ENCODE peak calls at places on chromosomes 4 and X, in seven cellular contexts. One of them, this sample, is unnamed.

GRCh38 chrX:132114607-132115006 is 13.2 kb downstream of the FRMD7 start:
- DNase-seq in RWPE1: no peak
- DNase-seq in right lobe of liver: no peak
- DNase-seq in lower lobe of right lung: no peak
- DNase-seq in pancreas: no peak
- DNase-seq in tibial nerve: no peak
- DNase-seq in psoas muscle: no peak
- DNase-seq in this sample: no peak

GRCh38 chr4:185993328-185993973 is 75.5 kb upstream of the TLR3 start:
- DNase-seq in tibial nerve: no peak
- DNase-seq in right lobe of liver: no peak
- DNase-seq in psoas muscle: no peak
- DNase-seq in RWPE1: no peak
- DNase-seq in lower lobe of right lung: no peak
- DNase-seq in pancreas: no peak
- DNase-seq in this sample: no peak

GRCh38 chr4:138400528-138400927 is 158.4 kb upstream of the SLC7A11 start:
- DNase-seq in RWPE1: no peak
- DNase-seq in psoas muscle: no peak
- DNase-seq in pancreas: no peak
- DNase-seq in lower lobe of right lung: no peak
- DNase-seq in right lobe of liver: no peak
- DNase-seq in tibial nerve: no peak
- DNase-seq in this sample: no peak

GRCh38 chr4:61185288-61185687 is 14.8 kb upstream of the ADGRL3 start:
- DNase-seq in lower lobe of right lung: no peak
- DNase-seq in psoas muscle: no peak
- DNase-seq in tibial nerve: no peak
- DNase-seq in RWPE1: no peak
- DNase-seq in right lobe of liver: no peak
- DNase-seq in pancreas: no peak
- DNase-seq in this sample: no peak

GRCh38 chrX:56281789-56282188 is 49.6 kb downstream of the KLF8 start:
- DNase-seq in right lobe of liver: no peak
- DNase-seq in lower lobe of right lung: no peak
- DNase-seq in tibial nerve: no peak
- DNase-seq in RWPE1: no peak
- DNase-seq in pancreas: no peak
- DNase-seq in psoas muscle: no peak
- DNase-seq in this sample: peak

GRCh38 chrX:135484636-135485289 is 35.7 kb upstream of the INTS6L start:
- DNase-seq in tibial nerve: no peak
- DNase-seq in right lobe of liver: no peak
- DNase-seq in lower lobe of right lung: no peak
- DNase-seq in RWPE1: peak
- DNase-seq in psoas muscle: no peak
- DNase-seq in pancreas: no peak
- DNase-seq in this sample: peak

GRCh38 chr4:29002151-29002550 is 1718.0 kb upstream of the PCDH7 start:
- DNase-seq in tibial nerve: no peak
- DNase-seq in RWPE1: no peak
- DNase-seq in right lobe of liver: no peak
- DNase-seq in pancreas: no peak
- DNase-seq in lower lobe of right lung: no peak
- DNase-seq in psoas muscle: no peak
- DNase-seq in this sample: peak

GRCh38 chr4:1398686-1399507 is 7.3 kb downstream of the NKX1-1 start:
- DNase-seq in right lobe of liver: peak
- DNase-seq in psoas muscle: no peak
- DNase-seq in RWPE1: no peak
- DNase-seq in pancreas: peak
- DNase-seq in lower lobe of right lung: peak
- DNase-seq in tibial nerve: peak
- DNase-seq in this sample: no peak

GRCh38 chr4:41366911-41367517 is 110.3 kb downstream of the UCHL1 start:
- DNase-seq in pancreas: no peak
- DNase-seq in lower lobe of right lung: no peak
- DNase-seq in RWPE1: no peak
- DNase-seq in right lobe of liver: no peak
- DNase-seq in psoas muscle: no peak
- DNase-seq in tibial nerve: no peak
- DNase-seq in this sample: peak

GRCh38 chr4:188127157-188127874 is 11.9 kb upstream of the TRIML1 start:
- DNase-seq in tibial nerve: no peak
- DNase-seq in pancreas: no peak
- DNase-seq in RWPE1: peak
- DNase-seq in psoas muscle: no peak
- DNase-seq in lower lobe of right lung: no peak
- DNase-seq in right lobe of liver: no peak
- DNase-seq in this sample: peak

GRCh38 chr4:80129785-80130184 is 56.8 kb upstream of the ANTXR2 start:
- DNase-seq in psoas muscle: no peak
- DNase-seq in right lobe of liver: no peak
- DNase-seq in lower lobe of right lung: no peak
- DNase-seq in tibial nerve: no peak
- DNase-seq in RWPE1: no peak
- DNase-seq in pancreas: no peak
- DNase-seq in this sample: no peak
- H3K27ac ChIP-seq in psoas muscle: no peak
- H3K27ac ChIP-seq in right lobe of liver: no peak
- H3K27ac ChIP-seq in lower lobe of right lung: no peak
- H3K27ac ChIP-seq in tibial nerve: no peak
- H3K27ac ChIP-seq in RWPE1: no peak
- H3K27ac ChIP-seq in pancreas: no peak
- H3K27ac ChIP-seq in this sample: no peak

GRCh38 chr4:173391691-173392090 is 7.2 kb downstream of the SCRG1 start:
- DNase-seq in tibial nerve: no peak
- DNase-seq in psoas muscle: no peak
- DNase-seq in right lobe of liver: no peak
- DNase-seq in RWPE1: no peak
- DNase-seq in pancreas: no peak
- DNase-seq in lower lobe of right lung: no peak
- DNase-seq in this sample: no peak

GRCh38 chr4:173398251-173398650 is 665 bp downstream of the SCRG1 start:
- DNase-seq in RWPE1: no peak
- DNase-seq in tibial nerve: no peak
- DNase-seq in lower lobe of right lung: no peak
- DNase-seq in right lobe of liver: no peak
- DNase-seq in psoas muscle: no peak
- DNase-seq in pancreas: no peak
- DNase-seq in this sample: no peak

GRCh38 chr4:173403051-173403450 is 4.1 kb upstream of the SCRG1 start:
- DNase-seq in pancreas: no peak
- DNase-seq in right lobe of liver: no peak
- DNase-seq in RWPE1: peak
- DNase-seq in psoas muscle: no peak
- DNase-seq in tibial nerve: no peak
- DNase-seq in lower lobe of right lung: no peak
- DNase-seq in this sample: no peak

GRCh38 chr4:173399016-173399415 is at the start of gene SCRG1:
- DNase-seq in right lobe of liver: no peak
- DNase-seq in pancreas: no peak
- DNase-seq in psoas muscle: no peak
- DNase-seq in RWPE1: no peak
- DNase-seq in lower lobe of right lung: no peak
- DNase-seq in tibial nerve: no peak
- DNase-seq in this sample: no peak

DNA sequence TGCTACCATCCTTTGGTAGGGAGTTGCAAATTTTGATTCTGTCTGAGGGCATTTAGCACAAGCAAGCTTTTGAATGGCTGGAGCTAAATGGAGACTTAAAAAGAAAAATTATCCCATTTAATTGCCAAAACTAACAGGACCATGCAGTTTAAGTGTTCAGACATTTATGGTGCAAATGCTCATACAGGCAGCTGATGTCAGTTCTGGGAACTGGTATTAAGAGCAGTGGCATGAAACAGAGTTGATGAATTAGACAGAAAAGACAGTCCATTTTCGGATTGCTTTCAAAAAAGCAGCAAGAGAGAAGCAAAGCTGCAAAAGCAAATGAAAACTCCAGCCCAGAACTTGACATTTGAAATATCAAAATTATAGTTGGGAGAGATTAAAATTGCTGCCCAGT is 1.3 kb downstream of the SCRG1 start:
- DNase-seq in tibial nerve: no peak
- DNase-seq in RWPE1: no peak
- DNase-seq in psoas muscle: no peak
- DNase-seq in right lobe of liver: no peak
- DNase-seq in lower lobe of right lung: no peak
- DNase-seq in pancreas: no peak
- DNase-seq in this sample: no peak
- TF ChIP-seq CTCF in tibial nerve: no peak
- TF ChIP-seq CTCF in RWPE1: no peak
- TF ChIP-seq CTCF in psoas muscle: no peak
- TF ChIP-seq CTCF in right lobe of liver: no peak
- TF ChIP-seq CTCF in lower lobe of right lung: no peak
- TF ChIP-seq CTCF in pancreas: no peak
- TF ChIP-seq CTCF in this sample: no peak

GRCh38 chrX:129779086-129779672 is 570 bp upstream of the SASH3 start:
- DNase-seq in pancreas: no peak
- DNase-seq in tibial nerve: no peak
- DNase-seq in psoas muscle: no peak
- DNase-seq in RWPE1: no peak
- DNase-seq in right lobe of liver: no peak
- DNase-seq in lower lobe of right lung: no peak
- DNase-seq in this sample: no peak

GRCh38 chrX:129782015-129782495 is 2.3 kb downstream of the SASH3 start:
- DNase-seq in tibial nerve: no peak
- DNase-seq in psoas muscle: no peak
- DNase-seq in pancreas: no peak
- DNase-seq in right lobe of liver: no peak
- DNase-seq in RWPE1: no peak
- DNase-seq in lower lobe of right lung: no peak
- DNase-seq in this sample: no peak

GRCh38 chrX:129780441-129781105 is 824 bp downstream of the SASH3 start:
- DNase-seq in pancreas: no peak
- DNase-seq in right lobe of liver: no peak
- DNase-seq in RWPE1: no peak
- DNase-seq in tibial nerve: no peak
- DNase-seq in lower lobe of right lung: no peak
- DNase-seq in psoas muscle: no peak
- DNase-seq in this sample: no peak

GRCh38 chrX:129781134-129782014 is 1.6 kb downstream of the SASH3 start:
- DNase-seq in tibial nerve: no peak
- DNase-seq in RWPE1: no peak
- DNase-seq in lower lobe of right lung: peak
- DNase-seq in right lobe of liver: no peak
- DNase-seq in pancreas: no peak
- DNase-seq in psoas muscle: peak
- DNase-seq in this sample: no peak

DNA sequence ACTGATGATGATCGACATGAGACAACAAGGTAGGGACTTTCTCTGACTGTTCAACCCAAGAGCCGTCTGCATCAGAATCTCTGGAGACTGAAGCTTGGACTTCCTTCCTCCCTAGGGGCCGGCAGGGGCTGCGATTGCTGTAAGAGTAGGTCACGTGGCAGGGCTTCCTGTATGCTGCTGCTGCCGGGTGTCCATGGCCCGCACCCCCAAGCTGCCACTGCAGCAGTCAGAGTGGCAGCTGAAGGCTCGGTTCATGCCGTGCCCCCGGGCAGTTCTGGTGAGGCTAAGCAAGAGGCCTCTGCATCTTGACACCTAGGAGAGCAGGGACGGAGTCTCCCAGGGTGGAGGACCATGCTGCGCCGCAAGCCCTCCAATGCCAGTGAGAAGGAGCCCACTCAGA is at the start of gene SASH3:
- DNase-seq in psoas muscle: peak
- DNase-seq in tibial nerve: peak
- DNase-seq in lower lobe of right lung: peak
- DNase-seq in right lobe of liver: peak
- DNase-seq in pancreas: peak
- DNase-seq in RWPE1: no peak
- DNase-seq in this sample: no peak
- H3K27ac ChIP-seq in psoas muscle: no peak
- H3K27ac ChIP-seq in tibial nerve: peak
- H3K27ac ChIP-seq in lower lobe of right lung: peak
- H3K27ac ChIP-seq in right lobe of liver: peak
- H3K27ac ChIP-seq in pancreas: no peak
- H3K27ac ChIP-seq in RWPE1: no peak
- H3K27ac ChIP-seq in this sample: no peak

GRCh38 chr4:6548882-6549230 is 26.1 kb upstream of the MAN2B2 start:
- DNase-seq in lower lobe of right lung: no peak
- DNase-seq in RWPE1: no peak
- DNase-seq in tibial nerve: no peak
- DNase-seq in psoas muscle: no peak
- DNase-seq in right lobe of liver: no peak
- DNase-seq in pancreas: no peak
- DNase-seq in this sample: no peak

GRCh38 chr4:6549890-6550620 is 24.9 kb upstream of the MAN2B2 start:
- DNase-seq in lower lobe of right lung: no peak
- DNase-seq in tibial nerve: no peak
- DNase-seq in psoas muscle: no peak
- DNase-seq in right lobe of liver: no peak
- DNase-seq in pancreas: no peak
- DNase-seq in RWPE1: no peak
- DNase-seq in this sample: no peak

GRCh38 chr4:6546681-6547447 is 28.1 kb upstream of the MAN2B2 start:
- DNase-seq in psoas muscle: no peak
- DNase-seq in RWPE1: peak
- DNase-seq in lower lobe of right lung: no peak
- DNase-seq in tibial nerve: no peak
- DNase-seq in right lobe of liver: no peak
- DNase-seq in pancreas: peak
- DNase-seq in this sample: peak

GRCh38 chr4:6549445-6549844 is 25.5 kb upstream of the MAN2B2 start:
- DNase-seq in tibial nerve: no peak
- DNase-seq in pancreas: no peak
- DNase-seq in right lobe of liver: no peak
- DNase-seq in lower lobe of right lung: no peak
- DNase-seq in psoas muscle: no peak
- DNase-seq in RWPE1: no peak
- DNase-seq in this sample: no peak

DNA sequence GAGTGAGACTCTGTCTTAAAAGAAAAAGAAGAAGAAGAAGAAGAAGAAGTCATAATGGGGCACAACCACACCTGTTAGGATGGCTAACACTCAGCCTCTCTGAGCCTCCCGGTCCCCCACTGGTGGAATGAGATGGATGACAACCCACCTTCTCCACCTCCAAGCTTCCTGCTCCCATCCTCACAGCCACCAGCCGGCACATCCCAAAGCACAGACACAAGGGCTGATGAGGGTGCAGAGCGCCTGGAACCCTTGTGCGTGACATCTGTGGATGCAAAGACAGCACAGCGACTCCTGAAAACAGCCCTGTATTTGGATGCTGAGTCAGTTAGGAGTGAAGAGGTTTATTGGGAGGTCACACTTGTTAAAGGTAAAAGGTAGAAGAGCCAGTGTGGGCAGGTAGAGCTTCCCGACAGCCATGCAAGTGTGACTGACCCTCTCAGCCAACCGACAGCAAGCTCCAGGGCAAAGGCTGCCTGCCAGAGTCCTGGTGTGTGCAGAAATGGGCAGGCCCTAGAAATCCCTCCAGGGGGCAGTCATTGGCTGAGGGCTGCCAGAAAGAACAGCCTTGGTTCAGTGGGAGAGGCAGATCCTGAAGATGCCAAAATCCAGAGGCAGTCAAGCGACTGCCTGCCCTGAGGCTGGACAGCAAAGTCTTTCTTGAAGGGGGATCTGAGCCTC is 26.6 kb upstream of the MAN2B2 start:
- DNase-seq in RWPE1: peak
- DNase-seq in lower lobe of right lung: no peak
- DNase-seq in tibial nerve: no peak
- DNase-seq in pancreas: no peak
- DNase-seq in right lobe of liver: no peak
- DNase-seq in psoas muscle: no peak
- DNase-seq in this sample: peak
- TF ChIP-seq CTCF in RWPE1: peak
- TF ChIP-seq CTCF in lower lobe of right lung: no peak
- TF ChIP-seq CTCF in tibial nerve: no peak
- TF ChIP-seq CTCF in pancreas: no peak
- TF ChIP-seq CTCF in right lobe of liver: no peak
- TF ChIP-seq CTCF in psoas muscle: no peak
- TF ChIP-seq CTCF in this sample: peak